ENCODE peak calls at places on chromosomes 6 and 20, in eight cellular contexts. E is fibroblast of the aortic adventitia; Q is stimulated activated CD4-positive, alpha-beta T cell treated with anti-CD3 and anti-CD28 coated beads, Interleukin-15, amount 100 ng/mL, for 24 hours; Z is cerebellum; P is progenitor cell of endocrine pancreas; G is NCI-H510A; H is fibroblast of pulmonary artery; M is T-helper 1 cell. X is an unnamed sample.
A peak's percentile ranks its signal among the peaks of the same experiment; 100 is the strongest.

GRCh38 chr6:69696273-69696672 is 100.5 kb downstream of the LMBRD1 start:
- DNase-seq in Z (no peak), P (no peak), H (no peak), E (no peak), M (no peak), Q (no peak), G (no peak), X (no peak)

GRCh38 chr6:90233994-90234393 is 62.6 kb downstream of the BACH2 start:
- DNase-seq in H (no peak), P (no peak), M (peak; percentile 63), Z (no peak), E (no peak), Q (peak; percentile 84), G (no peak), X (peak; percentile 56)

GRCh38 chr6:45416700-45417099 is 39.0 kb upstream of the SUPT3H start:
- DNase-seq in P (no peak), M (no peak), Q (no peak), Z (no peak), H (no peak), E (no peak), G (no peak), X (no peak)

GRCh38 chr6:138680085-138680484 is 93.5 kb upstream of the CCDC28A start:
- DNase-seq in G (no peak), P (no peak), E (no peak), Q (no peak), Z (no peak), M (no peak), H (no peak), X (no peak)

GRCh38 chr6:30325873-30326445 is 768 bp upstream of the TRIM39 start:
- DNase-seq in H (no peak), Z (no peak), G (peak; percentile 30), Q (peak; percentile 77), E (peak; percentile 79), P (peak; percentile 31), M (peak; percentile 70), X (no peak)

GRCh38 chr6:157187182-157188093 is 135.9 kb downstream of the TMEM242 start:
- DNase-seq in P (no peak), G (peak; percentile 70), M (no peak), Q (no peak), E (peak; percentile 25), Z (peak; percentile 73), H (no peak), X (no peak)

GRCh38 chr6:167049275-167049674 is 50.1 kb downstream of the CEP43 start:
- DNase-seq in G (no peak), H (no peak), M (no peak), Z (no peak), E (no peak), Q (no peak), P (no peak), X (no peak)

GRCh38 chr6:116714761-116715160 is 33.8 kb downstream of the KPNA5 start:
- DNase-seq in Z (no peak), Q (no peak), G (no peak), M (no peak), E (no peak), P (no peak), H (no peak), X (no peak)

GRCh38 chr6:85920782-85921181 is 278.1 kb upstream of the SYNCRIP start:
- DNase-seq in M (no peak), Z (peak; percentile 69), Q (no peak), P (no peak), E (no peak), H (no peak), G (no peak), X (no peak)

GRCh38 chr6:128888444-128889175 is 5.7 kb downstream of the LAMA2 start:
- DNase-seq in E (no peak), G (no peak), Z (no peak), P (no peak), Q (no peak), H (no peak), M (no peak), X (no peak)

GRCh38 chr6:132675002-132675401 is 16.0 kb upstream of the TAAR1 start:
- DNase-seq in G (no peak), M (no peak), P (no peak), Z (no peak), E (no peak), Q (no peak), H (no peak), X (no peak)

GRCh38 chr20:45470262-45470931 is 844 bp downstream of the WFDC2 start:
- DNase-seq in H (peak; percentile 16), P (peak; percentile 56), E (peak; percentile 7), G (no peak), M (no peak), Q (peak; percentile 56), Z (no peak), X (no peak)

GRCh38 chr6:127302728-127303675 is 36.3 kb downstream of the RNF146 start:
- DNase-seq in G (no peak), M (peak; percentile 10), Z (peak; percentile 31), P (no peak), Q (peak; percentile 52), E (peak; percentile 72), H (peak; percentile 72), X (no peak)

GRCh38 chr6:163419413-163420314 is 5.1 kb downstream of the QKI start:
- DNase-seq in Z (no peak), H (peak; percentile 45), E (peak; percentile 60), P (no peak), G (no peak), Q (no peak), M (no peak), X (no peak)

X was measured in activated effector memory CD4-positive, alpha-beta T cell treated with Interleukin-2 at 50 U/mL for 16 hours.